ENCODE peak calls at places on chromosomes 3 and 15, in nine cellular contexts. One of them, this sample, is unnamed.

GRCh38 chr15:86268558-86268957 is 188.9 kb downstream of the AGBL1 start:
- DNase-seq in lung: no peak
- DNase-seq in DND-41: no peak
- DNase-seq in GM12878: no peak
- DNase-seq in naive thymus-derived CD4-positive, alpha-beta T cell: no peak
- DNase-seq in BE2C: no peak
- DNase-seq in Jurkat, Clone E6-1: no peak
- DNase-seq in body of pancreas: no peak
- DNase-seq in MM.1S: no peak
- DNase-seq in this sample: no peak

GRCh38 chr3:132343018-132343612 is 25.9 kb downstream of the ACP3 start:
- DNase-seq in lung: peak; percentile 33
- DNase-seq in DND-41: peak; percentile 28
- DNase-seq in GM12878: no peak
- DNase-seq in naive thymus-derived CD4-positive, alpha-beta T cell: no peak
- DNase-seq in BE2C: peak; percentile 57
- DNase-seq in Jurkat, Clone E6-1: peak; percentile 58
- DNase-seq in body of pancreas: peak; percentile 70
- DNase-seq in MM.1S: peak; percentile 62
- DNase-seq in this sample: peak; percentile 17

GRCh38 chr3:37225481-37225880 is 51.1 kb upstream of the LRRFIP2 start:
- DNase-seq in lung: no peak
- DNase-seq in DND-41: peak; percentile 19
- DNase-seq in GM12878: no peak
- DNase-seq in naive thymus-derived CD4-positive, alpha-beta T cell: no peak
- DNase-seq in BE2C: no peak
- DNase-seq in Jurkat, Clone E6-1: peak; percentile 97
- DNase-seq in body of pancreas: no peak
- DNase-seq in MM.1S: no peak
- DNase-seq in this sample: no peak

GRCh38 chr15:31106495-31107300 is 5.2 kb upstream of the TRPM1 start:
- DNase-seq in lung: peak; percentile 61
- DNase-seq in DND-41: no peak
- DNase-seq in GM12878: no peak
- DNase-seq in naive thymus-derived CD4-positive, alpha-beta T cell: no peak
- DNase-seq in BE2C: no peak
- DNase-seq in Jurkat, Clone E6-1: no peak
- DNase-seq in body of pancreas: no peak
- DNase-seq in MM.1S: no peak
- DNase-seq in this sample: no peak

GRCh38 chr15:70087708-70088352 is 9.9 kb downstream of the TLE3 start:
- DNase-seq in lung: no peak
- DNase-seq in DND-41: no peak
- DNase-seq in GM12878: no peak
- DNase-seq in naive thymus-derived CD4-positive, alpha-beta T cell: no peak
- DNase-seq in BE2C: no peak
- DNase-seq in Jurkat, Clone E6-1: no peak
- DNase-seq in body of pancreas: no peak
- DNase-seq in MM.1S: no peak
- DNase-seq in this sample: no peak

GRCh38 chr15:78455749-78456148 is 17.7 kb downstream of the IREB2 start:
- DNase-seq in lung: no peak
- DNase-seq in DND-41: no peak
- DNase-seq in GM12878: no peak
- DNase-seq in naive thymus-derived CD4-positive, alpha-beta T cell: no peak
- DNase-seq in BE2C: peak; percentile 33
- DNase-seq in Jurkat, Clone E6-1: no peak
- DNase-seq in body of pancreas: no peak
- DNase-seq in MM.1S: no peak
- DNase-seq in this sample: no peak

GRCh38 chr15:26382416-26383086 is 390.3 kb downstream of the GABRB3 start:
- DNase-seq in lung: no peak
- DNase-seq in DND-41: no peak
- DNase-seq in GM12878: no peak
- DNase-seq in naive thymus-derived CD4-positive, alpha-beta T cell: no peak
- DNase-seq in BE2C: no peak
- DNase-seq in Jurkat, Clone E6-1: no peak
- DNase-seq in body of pancreas: no peak
- DNase-seq in MM.1S: no peak
- DNase-seq in this sample: no peak

GRCh38 chr15:44157679-44158078 is 37.4 kb downstream of the FRMD5 start:
- DNase-seq in lung: no peak
- DNase-seq in DND-41: no peak
- DNase-seq in GM12878: no peak
- DNase-seq in naive thymus-derived CD4-positive, alpha-beta T cell: no peak
- DNase-seq in BE2C: no peak
- DNase-seq in Jurkat, Clone E6-1: no peak
- DNase-seq in body of pancreas: no peak
- DNase-seq in MM.1S: no peak
- DNase-seq in this sample: no peak

GRCh38 chr3:118587847-118588246 is 446.8 kb downstream of the IGSF11 start:
- DNase-seq in lung: no peak
- DNase-seq in DND-41: no peak
- DNase-seq in GM12878: peak; percentile 9
- DNase-seq in naive thymus-derived CD4-positive, alpha-beta T cell: no peak
- DNase-seq in BE2C: no peak
- DNase-seq in Jurkat, Clone E6-1: no peak
- DNase-seq in body of pancreas: no peak
- DNase-seq in MM.1S: no peak
- DNase-seq in this sample: no peak

DNA sequence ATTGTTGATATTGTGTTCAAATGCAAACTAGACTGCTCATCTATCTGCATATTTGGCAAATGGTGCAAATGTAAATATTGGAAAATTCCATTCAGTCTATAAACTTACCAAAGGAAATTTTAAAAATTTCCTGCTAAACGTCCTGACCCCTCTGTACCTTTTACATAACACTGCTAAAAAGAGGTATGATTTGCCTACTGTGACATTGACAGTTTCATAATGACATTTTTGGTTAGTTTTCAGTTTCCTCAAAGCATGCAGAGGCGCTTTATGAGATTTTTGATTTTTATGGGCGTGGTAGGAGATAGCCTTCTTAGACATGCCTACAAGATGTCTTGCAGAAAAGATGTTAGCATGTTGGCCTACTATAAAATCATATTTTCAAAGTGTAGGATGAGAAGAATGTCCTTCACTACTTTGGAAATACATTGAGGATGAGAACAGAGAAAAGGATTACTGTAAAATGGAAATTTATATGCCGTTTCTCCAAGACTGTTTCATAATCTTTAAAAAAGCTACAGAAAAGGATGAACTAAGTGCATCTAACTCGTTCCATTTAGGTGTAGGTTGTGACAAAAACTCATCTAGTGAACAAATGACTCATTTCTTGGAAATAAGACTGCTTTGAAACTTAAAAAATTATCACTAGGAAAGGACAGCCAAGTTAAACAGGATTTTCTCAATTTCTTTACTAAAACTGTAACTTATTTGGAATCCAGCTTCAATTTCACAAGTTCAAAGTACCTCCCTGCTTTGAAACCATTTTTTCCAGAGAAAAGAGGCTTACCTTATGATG is 14.5 kb upstream of the ISLR start:
- DNase-seq in lung: no peak
- DNase-seq in DND-41: no peak
- DNase-seq in GM12878: peak; percentile 69
- DNase-seq in naive thymus-derived CD4-positive, alpha-beta T cell: no peak
- DNase-seq in BE2C: no peak
- DNase-seq in Jurkat, Clone E6-1: no peak
- DNase-seq in body of pancreas: no peak
- DNase-seq in MM.1S: peak; percentile 17
- DNase-seq in this sample: no peak
- H3K4me3 ChIP-seq in lung: no peak overlapping the region
- H3K4me3 ChIP-seq in DND-41: no peak overlapping the region
- H3K4me3 ChIP-seq in GM12878: peak overlapping the region; percentile 1
- H3K4me3 ChIP-seq in naive thymus-derived CD4-positive, alpha-beta T cell: no peak overlapping the region
- H3K4me3 ChIP-seq in BE2C: no peak overlapping the region
- H3K4me3 ChIP-seq in Jurkat, Clone E6-1: no peak overlapping the region
- H3K4me3 ChIP-seq in body of pancreas: no peak overlapping the region
- H3K4me3 ChIP-seq in MM.1S: no peak overlapping the region
- H3K4me3 ChIP-seq in this sample: no peak overlapping the region

DNA sequence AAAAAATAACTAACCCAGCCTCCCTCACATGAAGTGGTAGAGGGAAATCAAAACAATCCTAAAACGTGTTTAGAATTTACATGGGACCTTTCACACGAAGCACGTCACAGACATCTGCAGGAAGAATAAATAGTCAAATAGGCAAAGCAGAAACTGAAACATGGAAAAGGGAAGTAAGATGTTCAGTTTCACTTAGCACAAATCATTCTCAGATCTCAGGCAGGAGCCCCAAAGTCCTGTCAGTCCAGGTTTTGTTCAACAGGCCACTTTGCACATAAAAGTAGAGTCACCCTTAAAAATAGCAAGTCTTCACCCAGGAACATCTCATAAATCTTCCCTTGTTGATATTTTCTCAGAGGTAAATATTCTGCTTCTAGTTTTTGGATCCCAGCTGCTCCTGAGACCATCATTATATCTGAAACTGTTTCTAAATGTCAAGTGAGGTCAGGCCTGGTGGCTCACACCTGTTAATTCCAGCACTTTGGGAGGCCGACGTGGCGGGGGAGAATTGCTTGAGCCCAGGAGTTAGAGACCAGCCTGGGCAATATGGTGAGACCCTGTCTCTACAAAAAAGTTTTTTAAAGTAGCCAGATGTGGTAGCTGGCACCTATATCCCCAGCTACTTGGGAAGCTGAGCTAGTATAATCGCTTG is 1.9 kb downstream of the RUBCN start:
- DNase-seq in lung: no peak
- DNase-seq in DND-41: no peak
- DNase-seq in GM12878: peak; percentile 90
- DNase-seq in naive thymus-derived CD4-positive, alpha-beta T cell: no peak
- DNase-seq in BE2C: no peak
- DNase-seq in Jurkat, Clone E6-1: no peak
- DNase-seq in body of pancreas: no peak
- DNase-seq in MM.1S: peak; percentile 93
- DNase-seq in this sample: peak; percentile 24
- H3K4me3 ChIP-seq in lung: no peak overlapping the region
- H3K4me3 ChIP-seq in DND-41: no peak overlapping the region
- H3K4me3 ChIP-seq in GM12878: peak overlapping the region; percentile 81
- H3K4me3 ChIP-seq in naive thymus-derived CD4-positive, alpha-beta T cell: no peak overlapping the region
- H3K4me3 ChIP-seq in BE2C: no peak overlapping the region
- H3K4me3 ChIP-seq in Jurkat, Clone E6-1: no peak overlapping the region
- H3K4me3 ChIP-seq in body of pancreas: no peak overlapping the region
- H3K4me3 ChIP-seq in MM.1S: peak overlapping the region; percentile 48
- H3K4me3 ChIP-seq in this sample: no peak overlapping the region

DNA sequence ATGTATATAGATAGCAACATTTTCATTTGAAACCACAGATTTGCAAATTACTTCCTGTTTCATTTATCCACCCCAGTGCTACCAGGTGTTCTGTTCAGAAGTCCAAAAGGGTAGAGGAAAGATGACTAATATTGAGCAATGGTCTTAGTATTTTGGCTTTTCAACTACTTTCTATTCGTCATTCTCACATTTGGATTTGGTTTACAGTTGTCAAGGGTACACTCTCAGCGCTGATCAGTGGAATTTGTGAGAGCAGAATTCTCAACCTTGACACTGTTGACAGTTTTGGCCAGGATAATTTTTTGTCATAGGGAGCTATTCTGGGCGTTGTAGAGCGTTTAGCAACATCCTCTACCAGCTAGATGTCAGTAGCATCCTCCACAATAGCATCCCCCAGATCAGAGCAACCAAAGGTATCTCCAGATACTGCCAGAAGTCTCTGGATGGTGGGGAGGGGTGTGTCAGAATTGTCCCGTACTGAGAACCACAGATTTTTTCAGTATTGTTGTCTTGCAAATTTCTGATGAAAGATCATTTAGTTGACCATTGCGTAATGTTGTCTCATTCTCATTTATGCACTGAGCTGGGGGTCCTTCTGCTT is 4.2 kb downstream of the HMCES start:
- DNase-seq in lung: no peak
- DNase-seq in DND-41: no peak
- DNase-seq in GM12878: peak; percentile 88
- DNase-seq in naive thymus-derived CD4-positive, alpha-beta T cell: no peak
- DNase-seq in BE2C: no peak
- DNase-seq in Jurkat, Clone E6-1: no peak
- DNase-seq in body of pancreas: no peak
- DNase-seq in MM.1S: peak; percentile 90
- DNase-seq in this sample: no peak
- H3K4me3 ChIP-seq in lung: no peak overlapping the region
- H3K4me3 ChIP-seq in DND-41: no peak overlapping the region
- H3K4me3 ChIP-seq in GM12878: peak overlapping the region; percentile 1
- H3K4me3 ChIP-seq in naive thymus-derived CD4-positive, alpha-beta T cell: peak overlapping the region; percentile 13
- H3K4me3 ChIP-seq in BE2C: no peak overlapping the region
- H3K4me3 ChIP-seq in Jurkat, Clone E6-1: no peak overlapping the region
- H3K4me3 ChIP-seq in body of pancreas: no peak overlapping the region
- H3K4me3 ChIP-seq in MM.1S: peak overlapping the region; percentile 15
- H3K4me3 ChIP-seq in this sample: no peak overlapping the region

GRCh38 chr3:188253123-188253793 is 99.3 kb downstream of the LPP start:
- DNase-seq in lung: no peak
- DNase-seq in DND-41: no peak
- DNase-seq in GM12878: no peak
- DNase-seq in naive thymus-derived CD4-positive, alpha-beta T cell: no peak
- DNase-seq in BE2C: no peak
- DNase-seq in Jurkat, Clone E6-1: no peak
- DNase-seq in body of pancreas: no peak
- DNase-seq in MM.1S: no peak
- DNase-seq in this sample: no peak
- H3K4me3 ChIP-seq in lung: no peak overlapping the region
- H3K4me3 ChIP-seq in DND-41: no peak overlapping the region
- H3K4me3 ChIP-seq in GM12878: no peak overlapping the region
- H3K4me3 ChIP-seq in naive thymus-derived CD4-positive, alpha-beta T cell: no peak overlapping the region
- H3K4me3 ChIP-seq in BE2C: no peak overlapping the region
- H3K4me3 ChIP-seq in Jurkat, Clone E6-1: no peak overlapping the region
- H3K4me3 ChIP-seq in body of pancreas: no peak overlapping the region
- H3K4me3 ChIP-seq in MM.1S: no peak overlapping the region
- H3K4me3 ChIP-seq in this sample: no peak overlapping the region

DNA sequence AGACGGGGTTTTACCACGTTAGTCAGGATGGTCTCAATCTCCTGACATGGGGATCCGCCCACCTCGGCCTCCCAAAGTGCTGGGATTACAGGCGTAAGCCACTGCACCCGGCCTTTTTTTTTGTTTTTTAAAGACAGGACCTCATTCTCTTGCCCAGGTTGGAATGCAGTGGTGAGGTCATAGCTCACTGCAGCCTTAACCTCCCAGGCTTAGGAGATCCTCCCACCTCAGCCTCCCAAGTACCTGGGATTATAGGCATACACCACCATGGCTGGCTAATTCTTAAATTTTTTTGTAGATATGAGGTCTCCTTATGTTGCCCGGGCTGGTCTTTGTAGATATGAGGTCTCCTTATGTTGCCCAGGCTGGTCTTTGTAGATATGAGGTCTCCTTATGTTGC is 82.3 kb upstream of the RNU6-1 start:
- DNase-seq in lung: no peak
- DNase-seq in DND-41: no peak
- DNase-seq in GM12878: no peak
- DNase-seq in naive thymus-derived CD4-positive, alpha-beta T cell: no peak
- DNase-seq in BE2C: no peak
- DNase-seq in Jurkat, Clone E6-1: no peak
- DNase-seq in body of pancreas: no peak
- DNase-seq in MM.1S: no peak
- DNase-seq in this sample: no peak
- H3K4me3 ChIP-seq in lung: no peak overlapping the region
- H3K4me3 ChIP-seq in DND-41: no peak overlapping the region
- H3K4me3 ChIP-seq in GM12878: no peak overlapping the region
- H3K4me3 ChIP-seq in naive thymus-derived CD4-positive, alpha-beta T cell: no peak overlapping the region
- H3K4me3 ChIP-seq in BE2C: no peak overlapping the region
- H3K4me3 ChIP-seq in Jurkat, Clone E6-1: no peak overlapping the region
- H3K4me3 ChIP-seq in body of pancreas: no peak overlapping the region
- H3K4me3 ChIP-seq in MM.1S: no peak overlapping the region
- H3K4me3 ChIP-seq in this sample: no peak overlapping the region

GRCh38 chr15:66588537-66588936 is 22.7 kb upstream of the LCTL start:
- DNase-seq in lung: no peak
- DNase-seq in DND-41: no peak
- DNase-seq in GM12878: no peak
- DNase-seq in naive thymus-derived CD4-positive, alpha-beta T cell: no peak
- DNase-seq in BE2C: no peak
- DNase-seq in Jurkat, Clone E6-1: no peak
- DNase-seq in body of pancreas: no peak
- DNase-seq in MM.1S: no peak
- DNase-seq in this sample: no peak
- H3K4me3 ChIP-seq in lung: no peak overlapping the region
- H3K4me3 ChIP-seq in DND-41: no peak overlapping the region
- H3K4me3 ChIP-seq in GM12878: no peak overlapping the region
- H3K4me3 ChIP-seq in naive thymus-derived CD4-positive, alpha-beta T cell: no peak overlapping the region
- H3K4me3 ChIP-seq in BE2C: no peak overlapping the region
- H3K4me3 ChIP-seq in Jurkat, Clone E6-1: no peak overlapping the region
- H3K4me3 ChIP-seq in body of pancreas: no peak overlapping the region
- H3K4me3 ChIP-seq in MM.1S: no peak overlapping the region
- H3K4me3 ChIP-seq in this sample: no peak overlapping the region